ENCODE peak calls at places on chromosomes 1 and 21, in nine cellular contexts. S, V, I, U, Q, N, C, G and T are unnamed samples.

GRCh38 chr1:214008791-214009612 is 21.2 kb downstream of the PROX1 start:
- DNase-seq in S (no peak), V (no peak), I (no peak), U (no peak), Q (no peak), N (no peak), C (no peak), G (no peak), T (no peak)

GRCh38 chr1:59026472-59026948 is 242.7 kb upstream of the JUN start:
- DNase-seq in S (peak; percentile 96), V (no peak), I (no peak), U (no peak), Q (no peak), N (peak; percentile 62), C (no peak), G (no peak), T (no peak)

GRCh38 chr1:65769621-65770020 is 23.1 kb upstream of the PDE4B start:
- DNase-seq in S (peak; percentile 27), V (no peak), I (no peak), U (no peak), Q (no peak), N (no peak), C (no peak), G (no peak), T (no peak)

GRCh38 chr21:25759573-25759972 is 24.8 kb downstream of the GABPA start:
- DNase-seq in S (no peak), V (no peak), I (no peak), U (no peak), Q (no peak), N (no peak), C (no peak), G (no peak), T (no peak)

GRCh38 chr1:44239337-44239960 is 26.2 kb downstream of the DMAP1 start:
- DNase-seq in S (no peak), V (no peak), I (no peak), U (no peak), Q (no peak), N (peak; percentile 75), C (peak; percentile 70), G (no peak), T (peak; percentile 42)

GRCh38 chr1:181159451-181160151 is 71.1 kb downstream of the IER5 start:
- DNase-seq in S (peak; percentile 75), V (peak; percentile 42), I (no peak), U (no peak), Q (peak; percentile 49), N (no peak), C (no peak), G (peak; percentile 84), T (no peak)

GRCh38 chr1:222043444-222044292 is 301.8 kb upstream of the DUSP10 start:
- DNase-seq in S (peak; percentile 97), V (no peak), I (peak; percentile 11), U (peak; percentile 93), Q (no peak), N (no peak), C (peak; percentile 76), G (no peak), T (peak; percentile 13)

GRCh38 chr1:74689800-74690696 is 16.5 kb upstream of the ERICH3 start:
- DNase-seq in S (no peak), V (peak; percentile 8), I (peak; percentile 42), U (peak; percentile 24), Q (no peak), N (peak; percentile 70), C (peak; percentile 79), G (no peak), T (no peak)

GRCh38 chr1:232547938-232548484 is 81.9 kb downstream of the SIPA1L2 start:
- DNase-seq in S (no peak), V (no peak), I (no peak), U (no peak), Q (no peak), N (no peak), C (no peak), G (no peak), T (no peak)

GRCh38 chr1:212415107-212415841 is 588 bp upstream of the PACC1 start:
- DNase-seq in S (no peak), V (no peak), I (no peak), U (no peak), Q (no peak), N (peak; percentile 46), C (no peak), G (no peak), T (no peak)

GRCh38 chr1:85258536-85259117 is 835 bp downstream of the C1orf52 start:
- DNase-seq in S (no peak), V (no peak), I (no peak), U (no peak), Q (no peak), N (peak; percentile 52), C (no peak), G (no peak), T (peak; percentile 20)

GRCh38 chr21:27017251-27017650 is 50.4 kb upstream of the ADAMTS5 start:
- DNase-seq in S (no peak), V (no peak), I (no peak), U (no peak), Q (no peak), N (peak; percentile 54), C (no peak), G (no peak), T (no peak)

GRCh38 chr1:177227978-177228720 is 57.4 kb downstream of the BRINP2 start:
- DNase-seq in S (no peak), V (no peak), I (no peak), U (no peak), Q (no peak), N (no peak), C (no peak), G (no peak), T (no peak)

DNA sequence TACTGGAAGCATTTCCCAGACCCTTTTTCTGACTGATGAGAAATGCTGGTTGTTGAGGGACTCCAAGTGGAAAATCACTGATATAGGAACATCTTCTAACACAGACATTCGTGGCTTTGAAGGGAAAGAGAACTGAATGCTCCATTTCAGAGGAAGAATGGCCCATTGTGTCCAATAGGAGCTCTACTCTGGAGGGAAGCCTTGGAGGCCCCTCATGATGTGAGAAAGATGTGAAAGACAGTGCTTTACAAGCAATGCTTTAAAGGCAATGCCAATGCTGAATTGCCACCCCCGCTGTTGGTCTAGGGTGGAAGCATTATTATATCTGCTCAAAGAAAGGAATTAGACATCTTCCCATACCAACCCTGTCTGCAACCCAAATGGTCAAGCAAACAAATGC is 13.7 kb downstream of the NMNAT2 start:
- DNase-seq in S (no peak), V (no peak), I (no peak), U (no peak), Q (no peak), N (no peak), C (no peak), G (no peak), T (peak; percentile 15)
- H3K27ac ChIP-seq in S (no peak overlapping the region), V (no peak overlapping the region), I (no peak overlapping the region), U (no peak overlapping the region), Q (no peak overlapping the region), N (no peak overlapping the region), C (no peak overlapping the region), G (no peak overlapping the region), T (no peak overlapping the region)

DNA sequence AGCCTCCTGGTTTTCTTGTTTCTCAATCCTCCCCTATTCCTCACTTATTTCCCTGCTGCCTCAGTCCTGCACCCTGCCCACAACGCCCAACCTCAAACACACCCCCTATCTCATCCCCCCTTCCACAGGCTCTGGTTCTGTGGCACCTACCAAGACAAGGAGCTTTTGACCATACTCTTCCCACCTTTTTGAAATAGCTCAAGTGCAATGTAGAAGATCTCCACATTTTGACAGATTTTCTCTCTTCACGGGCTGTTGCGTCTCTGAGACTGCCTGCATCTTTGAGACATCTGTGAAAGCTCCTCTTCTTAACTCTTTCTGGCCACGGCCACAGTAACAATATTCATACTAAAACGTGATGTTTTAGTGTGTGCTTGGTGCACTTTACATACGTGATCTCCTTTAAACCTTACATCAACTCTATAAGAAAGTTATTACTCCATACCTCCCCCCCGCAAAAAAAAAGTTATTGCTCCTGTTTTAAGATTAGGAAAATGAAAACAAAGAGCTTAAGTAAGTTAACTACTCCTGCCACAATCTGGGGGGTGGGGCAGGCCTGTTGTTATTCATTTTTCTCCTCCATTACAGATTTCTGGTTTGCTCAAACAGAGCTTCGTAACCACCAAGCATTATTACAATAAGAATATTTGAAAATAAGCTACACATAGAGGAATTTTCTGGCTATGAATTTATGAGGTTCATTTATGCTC is 1.8 kb upstream of the SERBP1 start:
- DNase-seq in S (no peak), V (no peak), I (no peak), U (no peak), Q (no peak), N (no peak), C (no peak), G (no peak), T (no peak)
- H3K27ac ChIP-seq in S (no peak overlapping the region), V (peak overlapping the region; percentile 97), I (no peak overlapping the region), U (no peak overlapping the region), Q (no peak overlapping the region), N (no peak overlapping the region), C (no peak overlapping the region), G (peak overlapping the region; percentile 88), T (no peak overlapping the region)

GRCh38 chr1:240487493-240487892 is 124.5 kb downstream of the GREM2 start:
- DNase-seq in S (no peak), V (no peak), I (no peak), U (no peak), Q (no peak), N (no peak), C (no peak), G (no peak), T (no peak)
- H3K27ac ChIP-seq in S (no peak overlapping the region), V (no peak overlapping the region), I (no peak overlapping the region), U (no peak overlapping the region), Q (no peak overlapping the region), N (no peak overlapping the region), C (no peak overlapping the region), G (no peak overlapping the region), T (no peak overlapping the region)

GRCh38 chr1:230379928-230380327 is 46.2 kb downstream of the PGBD5 start:
- DNase-seq in S (no peak), V (no peak), I (no peak), U (no peak), Q (no peak), N (no peak), C (no peak), G (no peak), T (no peak)

GRCh38 chr1:230383425-230383824 is 42.7 kb downstream of the PGBD5 start:
- DNase-seq in S (no peak), V (no peak), I (no peak), U (no peak), Q (no peak), N (no peak), C (no peak), G (no peak), T (no peak)

GRCh38 chr1:230381049-230381467 is 45.1 kb downstream of the PGBD5 start:
- DNase-seq in S (no peak), V (no peak), I (no peak), U (no peak), Q (no peak), N (no peak), C (no peak), G (no peak), T (no peak)

GRCh38 chr1:230382060-230382491 is 44.1 kb downstream of the PGBD5 start:
- DNase-seq in S (peak; percentile 6), V (no peak), I (peak; percentile 16), U (no peak), Q (peak; percentile 69), N (peak; percentile 91), C (peak; percentile 45), G (no peak), T (no peak)

DNA sequence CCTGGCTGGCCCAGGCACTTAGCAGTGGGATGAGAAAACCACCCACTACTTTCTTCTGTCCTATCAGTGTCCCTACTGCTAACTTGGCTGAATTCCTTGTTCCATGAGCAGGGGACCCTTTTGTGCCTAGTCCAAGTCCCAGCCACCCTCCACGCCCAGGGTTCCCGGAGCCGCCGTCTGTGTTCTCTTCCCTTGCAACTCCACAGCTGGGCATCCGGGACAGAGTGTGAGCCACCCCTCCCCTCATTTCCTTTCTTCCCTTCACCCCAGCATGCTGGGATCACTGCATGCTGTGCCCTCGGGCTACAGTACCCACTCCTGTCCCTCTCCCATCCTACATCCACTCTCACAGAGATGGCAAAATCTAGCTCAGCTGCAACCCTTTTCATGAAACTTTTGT is 44.6 kb downstream of the PGBD5 start:
- DNase-seq in S (no peak), V (no peak), I (no peak), U (no peak), Q (no peak), N (peak; percentile 34), C (no peak), G (no peak), T (no peak)
- H3K27ac ChIP-seq in S (no peak overlapping the region), V (no peak overlapping the region), I (no peak overlapping the region), U (no peak overlapping the region), Q (peak overlapping the region; percentile 8), N (no peak overlapping the region), C (peak overlapping the region; percentile 21), G (no peak overlapping the region), T (peak overlapping the region; percentile 31)